ENCODE peak calls at places on chromosomes 1 and 21, in six cellular contexts. One of them, this sample, is unnamed.

GRCh38 chr1:200038987-200039848 is 11.7 kb downstream of the NR5A2 start:
- DNase-seq in lower lobe of right lung: no peak
- DNase-seq in stimulated activated CD4-positive, alpha-beta T cell treated with anti-CD3 and anti-CD28 coated beads, Interleukin-12 subunit alpha, Interleukin-12 subunit beta, amount 100 ng/mL, for 48 hours: no peak
- DNase-seq in kidney epithelial cell: no peak
- DNase-seq in BJ: no peak
- DNase-seq in A549: peak; percentile 71
- DNase-seq in this sample: no peak

GRCh38 chr1:37239225-37239740 is 205.0 kb upstream of the GRIK3 start:
- DNase-seq in lower lobe of right lung: no peak
- DNase-seq in stimulated activated CD4-positive, alpha-beta T cell treated with anti-CD3 and anti-CD28 coated beads, Interleukin-12 subunit alpha, Interleukin-12 subunit beta, amount 100 ng/mL, for 48 hours: no peak
- DNase-seq in kidney epithelial cell: no peak
- DNase-seq in BJ: no peak
- DNase-seq in A549: no peak
- DNase-seq in this sample: no peak

GRCh38 chr1:222829868-222830267 is 15.0 kb downstream of the DISP1 start:
- DNase-seq in lower lobe of right lung: no peak
- DNase-seq in stimulated activated CD4-positive, alpha-beta T cell treated with anti-CD3 and anti-CD28 coated beads, Interleukin-12 subunit alpha, Interleukin-12 subunit beta, amount 100 ng/mL, for 48 hours: no peak
- DNase-seq in kidney epithelial cell: no peak
- DNase-seq in BJ: peak; percentile 47
- DNase-seq in A549: no peak
- DNase-seq in this sample: peak; percentile 31

GRCh38 chr1:91584309-91584708 is 83.7 kb downstream of the CDC7 start:
- DNase-seq in lower lobe of right lung: no peak
- DNase-seq in stimulated activated CD4-positive, alpha-beta T cell treated with anti-CD3 and anti-CD28 coated beads, Interleukin-12 subunit alpha, Interleukin-12 subunit beta, amount 100 ng/mL, for 48 hours: no peak
- DNase-seq in kidney epithelial cell: no peak
- DNase-seq in BJ: no peak
- DNase-seq in A549: no peak
- DNase-seq in this sample: no peak

GRCh38 chr1:32239335-32239734 is 7.7 kb upstream of the FAM167B start:
- DNase-seq in lower lobe of right lung: no peak
- DNase-seq in stimulated activated CD4-positive, alpha-beta T cell treated with anti-CD3 and anti-CD28 coated beads, Interleukin-12 subunit alpha, Interleukin-12 subunit beta, amount 100 ng/mL, for 48 hours: no peak
- DNase-seq in kidney epithelial cell: no peak
- DNase-seq in BJ: no peak
- DNase-seq in A549: no peak
- DNase-seq in this sample: no peak

GRCh38 chr1:154705544-154705943 is 97.6 kb upstream of the ADAR start:
- DNase-seq in lower lobe of right lung: no peak
- DNase-seq in stimulated activated CD4-positive, alpha-beta T cell treated with anti-CD3 and anti-CD28 coated beads, Interleukin-12 subunit alpha, Interleukin-12 subunit beta, amount 100 ng/mL, for 48 hours: no peak
- DNase-seq in kidney epithelial cell: no peak
- DNase-seq in BJ: no peak
- DNase-seq in A549: no peak
- DNase-seq in this sample: no peak

GRCh38 chr1:82279241-82279640 is 478.5 kb downstream of the ADGRL2 start:
- DNase-seq in lower lobe of right lung: no peak
- DNase-seq in stimulated activated CD4-positive, alpha-beta T cell treated with anti-CD3 and anti-CD28 coated beads, Interleukin-12 subunit alpha, Interleukin-12 subunit beta, amount 100 ng/mL, for 48 hours: no peak
- DNase-seq in kidney epithelial cell: no peak
- DNase-seq in BJ: no peak
- DNase-seq in A549: no peak
- DNase-seq in this sample: no peak

GRCh38 chr1:204520834-204521709 is 4.9 kb downstream of the MDM4 start:
- DNase-seq in lower lobe of right lung: no peak
- DNase-seq in stimulated activated CD4-positive, alpha-beta T cell treated with anti-CD3 and anti-CD28 coated beads, Interleukin-12 subunit alpha, Interleukin-12 subunit beta, amount 100 ng/mL, for 48 hours: no peak
- DNase-seq in kidney epithelial cell: peak; percentile 89
- DNase-seq in BJ: no peak
- DNase-seq in A549: no peak
- DNase-seq in this sample: no peak

GRCh38 chr1:2290595-2291510 is 62.7 kb downstream of the SKI start:
- DNase-seq in lower lobe of right lung: peak; percentile 89
- DNase-seq in stimulated activated CD4-positive, alpha-beta T cell treated with anti-CD3 and anti-CD28 coated beads, Interleukin-12 subunit alpha, Interleukin-12 subunit beta, amount 100 ng/mL, for 48 hours: peak; percentile 77
- DNase-seq in kidney epithelial cell: peak; percentile 57
- DNase-seq in BJ: peak; percentile 90
- DNase-seq in A549: no peak
- DNase-seq in this sample: peak; percentile 95

GRCh38 chr1:6544831-6545230 is 9.5 kb downstream of the NOL9 start:
- DNase-seq in lower lobe of right lung: no peak
- DNase-seq in stimulated activated CD4-positive, alpha-beta T cell treated with anti-CD3 and anti-CD28 coated beads, Interleukin-12 subunit alpha, Interleukin-12 subunit beta, amount 100 ng/mL, for 48 hours: no peak
- DNase-seq in kidney epithelial cell: no peak
- DNase-seq in BJ: no peak
- DNase-seq in A549: no peak
- DNase-seq in this sample: no peak

GRCh38 chr1:59705849-59706599 is 108.7 kb upstream of the HOOK1 start:
- DNase-seq in lower lobe of right lung: no peak
- DNase-seq in stimulated activated CD4-positive, alpha-beta T cell treated with anti-CD3 and anti-CD28 coated beads, Interleukin-12 subunit alpha, Interleukin-12 subunit beta, amount 100 ng/mL, for 48 hours: no peak
- DNase-seq in kidney epithelial cell: peak; percentile 55
- DNase-seq in BJ: no peak
- DNase-seq in A549: no peak
- DNase-seq in this sample: peak; percentile 61

GRCh38 chr1:158809862-158810261 is 21.3 kb upstream of the MNDA start:
- DNase-seq in lower lobe of right lung: no peak
- DNase-seq in stimulated activated CD4-positive, alpha-beta T cell treated with anti-CD3 and anti-CD28 coated beads, Interleukin-12 subunit alpha, Interleukin-12 subunit beta, amount 100 ng/mL, for 48 hours: no peak
- DNase-seq in kidney epithelial cell: no peak
- DNase-seq in BJ: no peak
- DNase-seq in A549: no peak
- DNase-seq in this sample: no peak

GRCh38 chr1:211217392-211217791 is 41.8 kb upstream of the RCOR3 start:
- DNase-seq in lower lobe of right lung: no peak
- DNase-seq in stimulated activated CD4-positive, alpha-beta T cell treated with anti-CD3 and anti-CD28 coated beads, Interleukin-12 subunit alpha, Interleukin-12 subunit beta, amount 100 ng/mL, for 48 hours: no peak
- DNase-seq in kidney epithelial cell: no peak
- DNase-seq in BJ: no peak
- DNase-seq in A549: no peak
- DNase-seq in this sample: no peak

GRCh38 chr1:240987928-240988327 is 369.1 kb downstream of the RGS7 start:
- DNase-seq in lower lobe of right lung: no peak
- DNase-seq in stimulated activated CD4-positive, alpha-beta T cell treated with anti-CD3 and anti-CD28 coated beads, Interleukin-12 subunit alpha, Interleukin-12 subunit beta, amount 100 ng/mL, for 48 hours: no peak
- DNase-seq in kidney epithelial cell: no peak
- DNase-seq in BJ: no peak
- DNase-seq in A549: no peak
- DNase-seq in this sample: no peak

GRCh38 chr1:156584813-156585212 is 5.3 kb downstream of the TTC24 start:
- DNase-seq in lower lobe of right lung: no peak
- DNase-seq in stimulated activated CD4-positive, alpha-beta T cell treated with anti-CD3 and anti-CD28 coated beads, Interleukin-12 subunit alpha, Interleukin-12 subunit beta, amount 100 ng/mL, for 48 hours: no peak
- DNase-seq in kidney epithelial cell: no peak
- DNase-seq in BJ: no peak
- DNase-seq in A549: peak; percentile 57
- DNase-seq in this sample: no peak

GRCh38 chr1:149936076-149936991 is at the start of gene MTMR11:
- DNase-seq in lower lobe of right lung: no peak
- DNase-seq in stimulated activated CD4-positive, alpha-beta T cell treated with anti-CD3 and anti-CD28 coated beads, Interleukin-12 subunit alpha, Interleukin-12 subunit beta, amount 100 ng/mL, for 48 hours: no peak
- DNase-seq in kidney epithelial cell: no peak
- DNase-seq in BJ: no peak
- DNase-seq in A549: peak; percentile 66
- DNase-seq in this sample: no peak

GRCh38 chr1:24704411-24705259 is 40.6 kb upstream of the CLIC4 start:
- DNase-seq in lower lobe of right lung: no peak
- DNase-seq in stimulated activated CD4-positive, alpha-beta T cell treated with anti-CD3 and anti-CD28 coated beads, Interleukin-12 subunit alpha, Interleukin-12 subunit beta, amount 100 ng/mL, for 48 hours: no peak
- DNase-seq in kidney epithelial cell: peak; percentile 86
- DNase-seq in BJ: no peak
- DNase-seq in A549: peak; percentile 31
- DNase-seq in this sample: no peak

GRCh38 chr21:20875741-20876140 is 122.5 kb upstream of the NCAM2 start:
- DNase-seq in lower lobe of right lung: no peak
- DNase-seq in stimulated activated CD4-positive, alpha-beta T cell treated with anti-CD3 and anti-CD28 coated beads, Interleukin-12 subunit alpha, Interleukin-12 subunit beta, amount 100 ng/mL, for 48 hours: no peak
- DNase-seq in kidney epithelial cell: no peak
- DNase-seq in BJ: no peak
- DNase-seq in A549: no peak
- DNase-seq in this sample: no peak

GRCh38 chr1:114564141-114564540 is 17.3 kb downstream of the BCAS2 start:
- DNase-seq in lower lobe of right lung: no peak
- DNase-seq in stimulated activated CD4-positive, alpha-beta T cell treated with anti-CD3 and anti-CD28 coated beads, Interleukin-12 subunit alpha, Interleukin-12 subunit beta, amount 100 ng/mL, for 48 hours: no peak
- DNase-seq in kidney epithelial cell: no peak
- DNase-seq in BJ: no peak
- DNase-seq in A549: no peak
- DNase-seq in this sample: no peak

GRCh38 chr1:12052008-12052573 is 11.0 kb upstream of the TNFRSF8 start:
- DNase-seq in lower lobe of right lung: no peak
- DNase-seq in stimulated activated CD4-positive, alpha-beta T cell treated with anti-CD3 and anti-CD28 coated beads, Interleukin-12 subunit alpha, Interleukin-12 subunit beta, amount 100 ng/mL, for 48 hours: peak; percentile 51
- DNase-seq in kidney epithelial cell: peak; percentile 65
- DNase-seq in BJ: peak; percentile 49
- DNase-seq in A549: peak; percentile 50
- DNase-seq in this sample: peak; percentile 48

GRCh38 chr1:211588711-211589110 is 9.8 kb upstream of the SLC30A1 start:
- DNase-seq in lower lobe of right lung: no peak
- DNase-seq in stimulated activated CD4-positive, alpha-beta T cell treated with anti-CD3 and anti-CD28 coated beads, Interleukin-12 subunit alpha, Interleukin-12 subunit beta, amount 100 ng/mL, for 48 hours: no peak
- DNase-seq in kidney epithelial cell: no peak
- DNase-seq in BJ: no peak
- DNase-seq in A549: no peak
- DNase-seq in this sample: no peak

GRCh38 chr1:71660417-71660816 is 579.6 kb upstream of the ZRANB2 start:
- DNase-seq in lower lobe of right lung: no peak
- DNase-seq in stimulated activated CD4-positive, alpha-beta T cell treated with anti-CD3 and anti-CD28 coated beads, Interleukin-12 subunit alpha, Interleukin-12 subunit beta, amount 100 ng/mL, for 48 hours: no peak
- DNase-seq in kidney epithelial cell: no peak
- DNase-seq in BJ: peak; percentile 85
- DNase-seq in A549: no peak
- DNase-seq in this sample: peak; percentile 65

GRCh38 chr1:35449334-35450008 is 107.7 kb downstream of the KIAA0319L start:
- DNase-seq in lower lobe of right lung: no peak
- DNase-seq in stimulated activated CD4-positive, alpha-beta T cell treated with anti-CD3 and anti-CD28 coated beads, Interleukin-12 subunit alpha, Interleukin-12 subunit beta, amount 100 ng/mL, for 48 hours: no peak
- DNase-seq in kidney epithelial cell: peak; percentile 42
- DNase-seq in BJ: peak; percentile 91
- DNase-seq in A549: no peak
- DNase-seq in this sample: peak; percentile 87

GRCh38 chr1:243542726-243543415 is 287.0 kb downstream of the SDCCAG8 start:
- DNase-seq in lower lobe of right lung: no peak
- DNase-seq in stimulated activated CD4-positive, alpha-beta T cell treated with anti-CD3 and anti-CD28 coated beads, Interleukin-12 subunit alpha, Interleukin-12 subunit beta, amount 100 ng/mL, for 48 hours: no peak
- DNase-seq in kidney epithelial cell: no peak
- DNase-seq in BJ: no peak
- DNase-seq in A549: no peak
- DNase-seq in this sample: no peak

GRCh38 chr1:196382383-196382782 is 225.9 kb downstream of the KCNT2 start:
- DNase-seq in lower lobe of right lung: no peak
- DNase-seq in stimulated activated CD4-positive, alpha-beta T cell treated with anti-CD3 and anti-CD28 coated beads, Interleukin-12 subunit alpha, Interleukin-12 subunit beta, amount 100 ng/mL, for 48 hours: no peak
- DNase-seq in kidney epithelial cell: no peak
- DNase-seq in BJ: no peak
- DNase-seq in A549: no peak
- DNase-seq in this sample: no peak

GRCh38 chr1:41714613-41715389 is 203.9 kb downstream of the HIVEP3 start:
- DNase-seq in lower lobe of right lung: no peak
- DNase-seq in stimulated activated CD4-positive, alpha-beta T cell treated with anti-CD3 and anti-CD28 coated beads, Interleukin-12 subunit alpha, Interleukin-12 subunit beta, amount 100 ng/mL, for 48 hours: no peak
- DNase-seq in kidney epithelial cell: no peak
- DNase-seq in BJ: no peak
- DNase-seq in A549: no peak
- DNase-seq in this sample: no peak

This sample was measured in AG09309.